ENCODE peak calls at places on chromosome X, in nine cellular contexts. One of them, this sample, is unnamed.

GRCh38 chrX:97132654-97133415 is 249.1 kb downstream of the RPA4 start:
- DNase-seq in SJSA1: no peak
- DNase-seq in GM23248: no peak
- DNase-seq in neuronal stem cell: no peak
- DNase-seq in heart left ventricle: no peak
- DNase-seq in hepatocyte: no peak
- DNase-seq in stomach: no peak
- DNase-seq in GM23338: no peak
- DNase-seq in suprapubic skin: no peak
- DNase-seq in this sample: no peak

GRCh38 chrX:5869786-5870185 is 358.9 kb downstream of the NLGN4X start:
- DNase-seq in SJSA1: no peak
- DNase-seq in neuronal stem cell: no peak
- DNase-seq in suprapubic skin: no peak
- DNase-seq in hepatocyte: no peak
- DNase-seq in stomach: no peak
- DNase-seq in heart left ventricle: no peak
- DNase-seq in GM23248: no peak
- DNase-seq in GM23338: no peak
- DNase-seq in this sample: no peak

GRCh38 chrX:119228506-119229290 is 7.4 kb upstream of the PGRMC1 start:
- DNase-seq in SJSA1: peak; percentile 46
- DNase-seq in stomach: no peak
- DNase-seq in suprapubic skin: no peak
- DNase-seq in neuronal stem cell: no peak
- DNase-seq in heart left ventricle: no peak
- DNase-seq in hepatocyte: peak; percentile 23
- DNase-seq in GM23248: peak; percentile 90
- DNase-seq in GM23338: no peak
- DNase-seq in this sample: no peak

GRCh38 chrX:30620980-30621716 is 32.1 kb upstream of the GK start:
- DNase-seq in GM23248: peak; percentile 88
- DNase-seq in hepatocyte: peak; percentile 32
- DNase-seq in suprapubic skin: no peak
- DNase-seq in stomach: no peak
- DNase-seq in SJSA1: no peak
- DNase-seq in neuronal stem cell: no peak
- DNase-seq in GM23338: no peak
- DNase-seq in heart left ventricle: peak; percentile 44
- DNase-seq in this sample: no peak

GRCh38 chrX:29617276-29617675 is 598.1 kb upstream of the MAGEB2 start:
- DNase-seq in suprapubic skin: no peak
- DNase-seq in neuronal stem cell: no peak
- DNase-seq in GM23338: no peak
- DNase-seq in SJSA1: no peak
- DNase-seq in heart left ventricle: no peak
- DNase-seq in GM23248: peak; percentile 58
- DNase-seq in stomach: no peak
- DNase-seq in hepatocyte: no peak
- DNase-seq in this sample: no peak

GRCh38 chrX:49039598-49040375 is 3.4 kb downstream of the TFE3 start:
- DNase-seq in SJSA1: peak; percentile 93
- DNase-seq in neuronal stem cell: peak; percentile 74
- DNase-seq in suprapubic skin: peak; percentile 81
- DNase-seq in GM23338: peak; percentile 95
- DNase-seq in stomach: peak; percentile 53
- DNase-seq in GM23248: peak; percentile 93
- DNase-seq in heart left ventricle: peak; percentile 76
- DNase-seq in hepatocyte: peak; percentile 93
- DNase-seq in this sample: peak; percentile 94

GRCh38 chrX:47664737-47665136 is 5.8 kb upstream of the UXT start:
- DNase-seq in suprapubic skin: no peak
- DNase-seq in hepatocyte: no peak
- DNase-seq in GM23338: no peak
- DNase-seq in stomach: no peak
- DNase-seq in GM23248: peak; percentile 26
- DNase-seq in heart left ventricle: no peak
- DNase-seq in neuronal stem cell: no peak
- DNase-seq in SJSA1: no peak
- DNase-seq in this sample: no peak

GRCh38 chrX:16737024-16737423 is 17.6 kb downstream of the SYAP1 start:
- DNase-seq in heart left ventricle: no peak
- DNase-seq in neuronal stem cell: no peak
- DNase-seq in SJSA1: no peak
- DNase-seq in suprapubic skin: no peak
- DNase-seq in hepatocyte: no peak
- DNase-seq in GM23338: no peak
- DNase-seq in GM23248: no peak
- DNase-seq in stomach: no peak
- DNase-seq in this sample: no peak

GRCh38 chrX:154840856-154841255 is 6.4 kb upstream of the SMIM9 start:
- DNase-seq in stomach: no peak
- DNase-seq in SJSA1: no peak
- DNase-seq in GM23248: peak; percentile 64
- DNase-seq in GM23338: peak; percentile 40
- DNase-seq in suprapubic skin: no peak
- DNase-seq in heart left ventricle: no peak
- DNase-seq in hepatocyte: peak; percentile 23
- DNase-seq in neuronal stem cell: no peak
- DNase-seq in this sample: peak; percentile 48

GRCh38 chrX:103530540-103530939 is 11.3 kb upstream of the RAB40A start:
- DNase-seq in SJSA1: no peak
- DNase-seq in suprapubic skin: no peak
- DNase-seq in heart left ventricle: no peak
- DNase-seq in neuronal stem cell: no peak
- DNase-seq in stomach: no peak
- DNase-seq in GM23338: no peak
- DNase-seq in GM23248: peak; percentile 47
- DNase-seq in hepatocyte: no peak
- DNase-seq in this sample: no peak

GRCh38 chrX:8233091-8233490 is 62.0 kb upstream of the VCX2 start:
- DNase-seq in SJSA1: no peak
- DNase-seq in GM23248: no peak
- DNase-seq in stomach: no peak
- DNase-seq in hepatocyte: no peak
- DNase-seq in GM23338: no peak
- DNase-seq in neuronal stem cell: no peak
- DNase-seq in suprapubic skin: no peak
- DNase-seq in heart left ventricle: no peak
- DNase-seq in this sample: no peak

GRCh38 chrX:13194291-13195103 is 125.4 kb downstream of the ATXN3L start:
- DNase-seq in stomach: no peak
- DNase-seq in GM23338: no peak
- DNase-seq in hepatocyte: no peak
- DNase-seq in neuronal stem cell: no peak
- DNase-seq in SJSA1: no peak
- DNase-seq in GM23248: no peak
- DNase-seq in suprapubic skin: no peak
- DNase-seq in heart left ventricle: no peak
- DNase-seq in this sample: no peak

GRCh38 chrX:149628280-149628679 is 3.3 kb downstream of the TMEM185A start:
- DNase-seq in stomach: no peak
- DNase-seq in hepatocyte: no peak
- DNase-seq in neuronal stem cell: no peak
- DNase-seq in SJSA1: no peak
- DNase-seq in GM23338: no peak
- DNase-seq in suprapubic skin: no peak
- DNase-seq in heart left ventricle: no peak
- DNase-seq in GM23248: no peak
- DNase-seq in this sample: no peak

GRCh38 chrX:149628768-149629167 is 2.8 kb downstream of the TMEM185A start:
- DNase-seq in suprapubic skin: no peak
- DNase-seq in stomach: no peak
- DNase-seq in heart left ventricle: no peak
- DNase-seq in GM23248: no peak
- DNase-seq in neuronal stem cell: no peak
- DNase-seq in GM23338: no peak
- DNase-seq in SJSA1: no peak
- DNase-seq in hepatocyte: no peak
- DNase-seq in this sample: no peak

GRCh38 chrX:149631293-149632165 is at the start of gene TMEM185A:
- DNase-seq in neuronal stem cell: peak; percentile 69
- DNase-seq in stomach: peak; percentile 74
- DNase-seq in GM23248: peak; percentile 71
- DNase-seq in suprapubic skin: peak; percentile 80
- DNase-seq in hepatocyte: peak; percentile 81
- DNase-seq in heart left ventricle: peak; percentile 80
- DNase-seq in SJSA1: peak; percentile 75
- DNase-seq in GM23338: peak; percentile 79
- DNase-seq in this sample: peak; percentile 90

GRCh38 chrX:149630681-149631292 is 805 bp downstream of the TMEM185A start:
- DNase-seq in neuronal stem cell: no peak
- DNase-seq in GM23338: no peak
- DNase-seq in heart left ventricle: no peak
- DNase-seq in GM23248: peak; percentile 71
- DNase-seq in stomach: no peak
- DNase-seq in suprapubic skin: no peak
- DNase-seq in SJSA1: no peak
- DNase-seq in hepatocyte: peak; percentile 35
- DNase-seq in this sample: no peak

GRCh38 chrX:149629730-149630387 is 1.7 kb downstream of the TMEM185A start:
- DNase-seq in heart left ventricle: no peak
- DNase-seq in GM23248: peak; percentile 5
- DNase-seq in suprapubic skin: no peak
- DNase-seq in stomach: no peak
- DNase-seq in neuronal stem cell: no peak
- DNase-seq in SJSA1: no peak
- DNase-seq in GM23338: no peak
- DNase-seq in hepatocyte: no peak
- DNase-seq in this sample: no peak
- H3K4me3 ChIP-seq in heart left ventricle: peak overlapping the region; percentile 97
- H3K4me3 ChIP-seq in GM23248: peak overlapping the region; percentile 83
- H3K4me3 ChIP-seq in suprapubic skin: peak overlapping the region; percentile 79
- H3K4me3 ChIP-seq in stomach: no peak overlapping the region
- H3K4me3 ChIP-seq in neuronal stem cell: no peak overlapping the region
- H3K4me3 ChIP-seq in SJSA1: peak overlapping the region; percentile 84
- H3K4me3 ChIP-seq in GM23338: peak overlapping the region; percentile 65
- H3K4me3 ChIP-seq in hepatocyte: peak overlapping the region; percentile 5
- H3K4me3 ChIP-seq in this sample: peak overlapping the region; percentile 91

DNA sequence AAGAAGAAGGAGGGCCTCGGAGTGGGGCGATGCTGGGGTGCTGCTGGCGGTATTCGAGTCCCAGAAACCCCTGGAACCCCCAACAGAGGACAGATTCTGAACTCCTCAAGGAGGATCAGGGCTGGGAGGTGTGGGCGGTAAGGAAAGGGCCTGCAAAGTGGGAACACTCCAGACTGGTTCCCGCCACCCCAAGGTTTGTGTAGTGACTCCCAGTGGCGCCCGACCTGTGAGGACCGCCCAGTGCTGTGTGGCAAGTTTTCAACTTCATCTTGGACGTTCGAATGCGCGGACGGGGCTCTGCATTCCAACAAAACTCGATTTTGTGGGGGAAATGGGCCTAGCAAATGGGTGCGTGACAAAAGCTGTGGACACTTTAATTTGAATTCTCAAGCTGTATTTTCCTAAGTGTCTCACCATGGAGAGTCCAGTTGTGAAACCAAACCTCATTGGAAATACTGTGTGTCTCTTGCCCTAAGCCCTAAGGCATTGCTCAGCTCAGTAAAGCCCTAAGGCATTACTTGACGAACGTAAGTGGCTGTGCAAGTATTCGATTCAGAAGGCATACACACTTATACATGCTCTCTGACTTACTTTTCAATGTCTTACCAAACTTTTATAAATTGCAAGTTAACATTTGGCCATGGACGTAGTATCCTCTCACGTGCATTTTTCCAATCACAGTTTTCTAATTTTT is 27.4 kb upstream of the XAGE1B start:
- DNase-seq in SJSA1: no peak
- DNase-seq in neuronal stem cell: no peak
- DNase-seq in heart left ventricle: no peak
- DNase-seq in suprapubic skin: no peak
- DNase-seq in stomach: no peak
- DNase-seq in hepatocyte: no peak
- DNase-seq in GM23338: no peak
- DNase-seq in GM23248: no peak
- DNase-seq in this sample: no peak
- H3K27me3 ChIP-seq in SJSA1: no peaks in the 10 kb centered on the region
- H3K27me3 ChIP-seq in neuronal stem cell: peaks cover 8% of the 10 kb centered on the region
- H3K27me3 ChIP-seq in heart left ventricle: no peaks in the 10 kb centered on the region
- H3K27me3 ChIP-seq in suprapubic skin: no peaks in the 10 kb centered on the region
- H3K27me3 ChIP-seq in stomach: peaks cover 9% of the 10 kb centered on the region
- H3K27me3 ChIP-seq in hepatocyte: no peaks in the 10 kb centered on the region
- H3K27me3 ChIP-seq in GM23338: no peaks in the 10 kb centered on the region
- H3K27me3 ChIP-seq in GM23248: no peaks in the 10 kb centered on the region
- H3K27me3 ChIP-seq in this sample: no peaks in the 10 kb centered on the region

DNA sequence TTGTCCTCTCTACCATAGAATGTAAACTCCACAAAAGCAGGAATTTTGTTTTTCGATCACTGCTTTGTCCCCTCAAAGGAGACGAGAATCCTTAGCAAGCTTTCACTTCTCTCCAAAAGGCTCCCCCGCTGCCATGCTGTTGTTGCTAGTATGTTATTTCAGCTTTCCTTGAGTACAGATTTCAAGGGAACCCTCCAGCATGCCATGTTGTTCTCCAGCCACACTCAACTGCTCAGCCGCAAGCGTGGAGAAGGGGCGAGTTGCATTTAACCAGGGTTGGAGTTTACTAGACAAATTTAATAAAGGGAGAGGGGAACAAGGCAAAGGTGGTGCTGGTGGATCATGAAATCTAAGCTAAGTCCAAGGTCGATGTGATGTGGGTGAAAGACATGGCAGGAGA is 23.1 kb downstream of the NSDHL start:
- DNase-seq in suprapubic skin: no peak
- DNase-seq in heart left ventricle: no peak
- DNase-seq in SJSA1: no peak
- DNase-seq in neuronal stem cell: no peak
- DNase-seq in stomach: no peak
- DNase-seq in GM23248: no peak
- DNase-seq in hepatocyte: no peak
- DNase-seq in GM23338: no peak
- DNase-seq in this sample: no peak
- H3K36me3 ChIP-seq in suprapubic skin: peaks cover 38% of the 10 kb centered on the region
- H3K36me3 ChIP-seq in heart left ventricle: no peaks in the 10 kb centered on the region
- H3K36me3 ChIP-seq in SJSA1: no peaks in the 10 kb centered on the region
- H3K36me3 ChIP-seq in neuronal stem cell: peaks cover 82% of the 10 kb centered on the region
- H3K36me3 ChIP-seq in stomach: no peaks in the 10 kb centered on the region
- H3K36me3 ChIP-seq in GM23248: no peaks in the 10 kb centered on the region
- H3K36me3 ChIP-seq in hepatocyte: peaks cover 6% of the 10 kb centered on the region
- H3K36me3 ChIP-seq in GM23338: no peaks in the 10 kb centered on the region
- H3K36me3 ChIP-seq in this sample: peaks cover 4% of the 10 kb centered on the region

DNA sequence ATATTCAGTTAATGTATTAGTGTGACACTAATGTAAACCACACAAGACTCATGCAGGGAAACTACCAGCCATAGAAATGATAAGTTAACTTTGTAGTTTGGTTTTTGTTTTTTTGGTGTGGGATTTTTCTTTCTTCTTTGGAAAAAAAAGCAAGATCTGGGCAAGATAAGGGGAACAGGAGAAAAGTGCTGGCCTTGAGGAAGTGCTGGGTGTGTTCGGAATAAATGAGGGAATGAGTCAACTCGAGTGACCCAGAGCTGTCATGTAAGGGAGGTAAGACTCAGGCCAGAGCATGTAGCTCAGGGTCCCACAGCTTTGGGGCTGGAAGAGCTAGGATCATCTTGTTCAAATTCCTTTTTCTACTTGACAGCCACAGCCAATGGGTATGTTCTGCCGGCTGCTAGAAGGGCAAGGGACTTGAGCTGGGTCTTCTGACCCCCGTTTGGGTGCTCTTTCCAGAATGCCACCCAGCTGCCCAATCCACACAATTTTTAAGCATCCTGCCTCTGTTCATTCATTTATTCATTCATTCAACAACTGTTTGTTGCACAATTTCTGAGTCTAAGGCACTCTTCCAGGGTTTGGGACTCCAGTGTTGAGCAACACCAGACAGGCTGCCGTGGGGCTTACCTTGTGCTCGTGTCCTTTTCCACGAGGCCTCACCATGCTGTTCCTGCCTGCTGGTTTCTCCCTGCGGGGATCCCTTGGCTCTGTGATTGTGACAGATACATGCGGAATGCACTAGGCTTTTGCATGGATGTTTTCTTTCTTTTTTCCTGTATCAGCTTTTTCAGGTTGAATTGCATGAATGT is 54.5 kb downstream of the CLDN34 start:
- DNase-seq in GM23338: no peak
- DNase-seq in heart left ventricle: no peak
- DNase-seq in GM23248: peak; percentile 46
- DNase-seq in SJSA1: no peak
- DNase-seq in hepatocyte: no peak
- DNase-seq in stomach: no peak
- DNase-seq in suprapubic skin: no peak
- DNase-seq in neuronal stem cell: no peak
- DNase-seq in this sample: no peak
- H3K4me3 ChIP-seq in GM23338: no peak overlapping the region
- H3K4me3 ChIP-seq in heart left ventricle: no peak overlapping the region
- H3K4me3 ChIP-seq in GM23248: no peak overlapping the region
- H3K4me3 ChIP-seq in SJSA1: no peak overlapping the region
- H3K4me3 ChIP-seq in hepatocyte: no peak overlapping the region
- H3K4me3 ChIP-seq in stomach: no peak overlapping the region
- H3K4me3 ChIP-seq in suprapubic skin: no peak overlapping the region
- H3K4me3 ChIP-seq in neuronal stem cell: no peak overlapping the region
- H3K4me3 ChIP-seq in this sample: no peak overlapping the region

This sample was measured in H7.